ENCODE peak calls at places on chromosomes 4 and X, in ten cellular contexts. T, O, C, B, M, H, J, S, U and L are unnamed samples.

GRCh38 chrX:150834695-150835094 is 63.8 kb downstream of the CD99L2 start:
- DNase-seq in T (no peak), O (no peak), C (no peak), B (no peak), M (no peak), H (no peak), J (no peak), S (no peak), U (no peak), L (no peak)

GRCh38 chrX:13448941-13449340 is 120.5 kb upstream of the EGFL6 start:
- DNase-seq in T (no peak), O (no peak), C (no peak), B (no peak), M (no peak), H (no peak), J (no peak), S (no peak), U (peak), L (no peak)

GRCh38 chr4:122797405-122798094 is 29.1 kb upstream of the FGF2 start:
- DNase-seq in T (no peak), O (no peak), C (no peak), B (no peak), M (no peak), H (no peak), J (no peak), S (no peak), U (no peak), L (no peak)

GRCh38 chrX:50202539-50202938 is 1.7 kb upstream of the AKAP4 start:
- DNase-seq in T (no peak), O (no peak), C (peak), B (no peak), M (peak), H (no peak), J (no peak), S (peak), U (no peak), L (no peak)

GRCh38 chr4:71697031-71697430 is 86.8 kb downstream of the GC start:
- DNase-seq in T (no peak), O (no peak), C (no peak), B (no peak), M (no peak), H (no peak), J (no peak), S (no peak), U (no peak), L (no peak)

GRCh38 chr4:79364048-79364447 is 38.2 kb upstream of the NAA11 start:
- DNase-seq in T (no peak), O (no peak), C (no peak), B (no peak), M (no peak), H (no peak), J (no peak), S (no peak), U (no peak), L (no peak)

GRCh38 chr4:26959654-26960047 is 99.0 kb downstream of the STIM2 start:
- DNase-seq in T (no peak), O (no peak), C (no peak), B (no peak), M (no peak), H (no peak), J (no peak), S (no peak), U (no peak), L (no peak)

GRCh38 chr4:159174645-159175147 is 71.8 kb downstream of the RAPGEF2 start:
- DNase-seq in T (no peak), O (no peak), C (no peak), B (no peak), M (no peak), H (no peak), J (no peak), S (peak), U (no peak), L (no peak)

GRCh38 chr4:143399113-143399949 is 62.7 kb downstream of the GAB1 start:
- DNase-seq in T (no peak), O (no peak), C (peak), B (no peak), M (peak), H (peak), J (peak), S (peak), U (no peak), L (no peak)

GRCh38 chrX:96576358-96576757 is 108.3 kb upstream of the DIAPH2 start:
- DNase-seq in T (no peak), O (no peak), C (peak), B (no peak), M (peak), H (no peak), J (no peak), S (peak), U (no peak), L (no peak)

GRCh38 chr4:25144870-25145481 is 15.3 kb downstream of the SEPSECS start:
- DNase-seq in T (no peak), O (no peak), C (peak), B (no peak), M (peak), H (peak), J (peak), S (peak), U (no peak), L (no peak)

GRCh38 chrX:14872355-14872754 is 514 bp downstream of the FANCB start:
- DNase-seq in T (no peak), O (no peak), C (no peak), B (no peak), M (no peak), H (peak), J (peak), S (peak), U (no peak), L (no peak)

GRCh38 chrX:65866146-65866545 is 173.7 kb downstream of the VSIG4 start:
- DNase-seq in T (no peak), O (no peak), C (no peak), B (no peak), M (no peak), H (peak), J (no peak), S (no peak), U (no peak), L (peak)

GRCh38 chr4:113978561-113979156 is 788 bp downstream of the ARSJ start:
- DNase-seq in T (no peak), O (no peak), C (no peak), B (no peak), M (peak), H (no peak), J (no peak), S (peak), U (no peak), L (no peak)

GRCh38 chr4:38516194-38516593 is 147.8 kb upstream of the KLF3 start:
- DNase-seq in T (no peak), O (no peak), C (no peak), B (no peak), M (no peak), H (no peak), J (no peak), S (no peak), U (no peak), L (no peak)

GRCh38 chrX:17621566-17622270 is 115.6 kb upstream of the SCML1 start:
- DNase-seq in T (no peak), O (no peak), C (no peak), B (no peak), M (no peak), H (no peak), J (no peak), S (no peak), U (no peak), L (no peak)

GRCh38 chr4:173181769-173182374 is 13.3 kb downstream of the GALNT7 start:
- DNase-seq in T (peak), O (no peak), C (peak), B (no peak), M (peak), H (no peak), J (no peak), S (peak), U (no peak), L (no peak)

GRCh38 chr4:139295317-139296299 is 5.7 kb upstream of the NAA15 start:
- DNase-seq in T (peak), O (peak), C (peak), B (peak), M (peak), H (peak), J (peak), S (peak), U (peak), L (peak)

GRCh38 chrX:18941896-18942295 is 42.0 kb downstream of the PHKA2 start:
- DNase-seq in T (no peak), O (no peak), C (no peak), B (no peak), M (no peak), H (no peak), J (no peak), S (no peak), U (no peak), L (no peak)

GRCh38 chrX:24117288-24117687 is 32.2 kb upstream of the ZFX start:
- DNase-seq in T (peak), O (no peak), C (peak), B (no peak), M (peak), H (no peak), J (no peak), S (peak), U (peak), L (no peak)

GRCh38 chr4:54509057-54509456 is 148.7 kb upstream of the KIT start:
- DNase-seq in T (no peak), O (no peak), C (no peak), B (no peak), M (no peak), H (no peak), J (no peak), S (no peak), U (no peak), L (no peak)

GRCh38 chrX:104968241-104968640 is 252.3 kb downstream of the TEX13A start:
- DNase-seq in T (no peak), O (no peak), C (no peak), B (no peak), M (no peak), H (no peak), J (no peak), S (no peak), U (no peak), L (no peak)
- H3K4me3 ChIP-seq in T (no peak), O (no peak), C (no peak), B (no peak), M (no peak), H (no peak), J (no peak), S (no peak), U (no peak), L (no peak)

GRCh38 chr4:170423137-170423536 is 333.4 kb upstream of the AADAT start:
- DNase-seq in T (no peak), O (no peak), C (peak), B (no peak), M (peak), H (no peak), J (no peak), S (peak), U (no peak), L (no peak)

GRCh38 chr4:170414961-170415360 is 325.2 kb upstream of the AADAT start:
- DNase-seq in T (no peak), O (no peak), C (peak), B (no peak), M (peak), H (no peak), J (no peak), S (no peak), U (no peak), L (no peak)

GRCh38 chr4:170420255-170420693 is 330.5 kb upstream of the AADAT start:
- DNase-seq in T (no peak), O (no peak), C (peak), B (no peak), M (peak), H (peak), J (peak), S (peak), U (no peak), L (peak)
- H3K4me3 ChIP-seq in T (no peak), O (no peak), C (no peak), B (no peak), M (no peak), H (no peak), J (no peak), S (no peak), U (no peak), L (no peak)

DNA sequence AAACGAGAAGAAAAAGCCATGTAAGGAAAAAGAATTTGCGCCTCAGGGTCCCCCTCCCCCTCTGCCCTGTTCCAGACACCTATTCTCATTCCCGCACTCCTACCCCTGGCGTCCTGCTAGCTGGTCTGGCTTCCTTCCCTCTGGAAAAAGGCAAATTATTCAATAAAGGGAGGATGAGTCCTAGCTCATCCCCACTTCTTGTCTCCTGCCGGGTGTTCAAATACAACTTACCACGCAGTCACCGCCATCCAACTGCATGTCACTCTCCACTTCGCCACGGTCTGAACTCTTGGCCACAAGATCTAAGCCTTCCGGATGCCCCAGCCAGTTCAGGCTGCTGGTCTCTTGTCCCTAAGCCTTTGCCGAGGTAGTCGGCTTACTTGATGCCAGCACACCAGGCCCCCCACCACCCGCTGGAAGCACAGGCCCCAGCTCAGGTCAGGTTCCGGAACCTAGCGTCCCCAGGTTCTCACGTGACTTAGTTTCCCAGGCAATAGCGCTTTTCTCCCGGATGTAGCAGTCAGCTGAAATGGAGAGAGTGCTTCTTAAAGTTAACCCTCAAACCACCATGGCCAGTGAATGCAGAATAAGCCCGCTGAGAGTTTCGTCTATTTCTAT is 209.6 kb upstream of the SPIN4 start:
- DNase-seq in T (peak), O (no peak), C (peak), B (peak), M (peak), H (peak), J (no peak), S (peak), U (peak), L (peak)
- H3K4me3 ChIP-seq in T (peak), O (peak), C (peak), B (peak), M (peak), H (peak), J (no peak), S (peak), U (peak), L (peak)

GRCh38 chr4:2446656-2447564 is 22.0 kb upstream of the RNF4 start:
- DNase-seq in T (no peak), O (no peak), C (no peak), B (no peak), M (no peak), H (no peak), J (no peak), S (no peak), U (no peak), L (no peak)
- H3K4me3 ChIP-seq in T (no peak), O (no peak), C (no peak), B (no peak), M (no peak), H (no peak), J (no peak), S (no peak), U (no peak), L (no peak)

GRCh38 chr4:69689530-69690111 is 36.6 kb upstream of the UGT2A1 start:
- DNase-seq in T (no peak), O (no peak), C (peak), B (no peak), M (peak), H (peak), J (peak), S (peak), U (peak), L (no peak)
- H3K4me3 ChIP-seq in T (no peak), O (no peak), C (no peak), B (no peak), M (no peak), H (no peak), J (no peak), S (no peak), U (no peak), L (no peak)

GRCh38 chrX:2677764-2678163 is 13.3 kb upstream of the CD99 start:
- DNase-seq in T (peak), O (peak), C (peak), B (peak), M (peak), H (no peak), J (no peak), S (peak), U (peak), L (no peak)
- H3K4me3 ChIP-seq in T (no peak), O (no peak), C (peak), B (peak), M (no peak), H (no peak), J (no peak), S (peak), U (no peak), L (no peak)

GRCh38 chr4:120088507-120088906 is 21.9 kb upstream of the MAD2L1 start:
- DNase-seq in T (no peak), O (no peak), C (peak), B (no peak), M (no peak), H (no peak), J (no peak), S (peak), U (no peak), L (no peak)
- H3K4me3 ChIP-seq in T (no peak), O (no peak), C (no peak), B (no peak), M (no peak), H (no peak), J (no peak), S (no peak), U (no peak), L (no peak)

DNA sequence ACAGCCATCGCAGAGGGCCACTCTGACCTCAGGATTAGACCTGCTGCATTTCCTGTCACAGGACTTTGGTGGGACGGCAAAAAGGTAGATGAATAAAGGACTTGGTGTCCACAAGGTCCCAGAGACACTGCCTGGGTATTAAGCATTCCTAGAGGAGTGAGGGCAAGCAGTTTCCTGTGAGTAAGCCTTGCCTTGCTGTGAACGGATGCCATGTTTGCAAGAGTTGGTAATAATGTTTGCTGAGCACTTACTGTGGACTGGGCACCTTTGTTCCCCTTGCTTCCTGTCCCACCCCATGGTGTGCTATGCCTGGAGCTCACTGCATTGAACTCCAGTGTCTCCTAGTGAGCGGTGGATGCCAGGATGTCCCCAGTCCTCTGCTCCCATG is 95.7 kb upstream of the MSX1 start:
- DNase-seq in T (no peak), O (no peak), C (peak), B (no peak), M (peak), H (peak), J (no peak), S (peak), U (no peak), L (no peak)
- H3K4me3 ChIP-seq in T (no peak), O (no peak), C (no peak), B (no peak), M (no peak), H (no peak), J (no peak), S (peak), U (no peak), L (peak)

GRCh38 chr4:174282836-174283506 is 496 bp downstream of the FBXO8 start:
- DNase-seq in T (peak), O (peak), C (peak), B (peak), M (peak), H (peak), J (peak), S (peak), U (peak), L (peak)
- H3K4me3 ChIP-seq in T (peak), O (peak), C (peak), B (peak), M (peak), H (peak), J (peak), S (peak), U (peak), L (peak)